ENCODE peak calls at places on chromosome 6, in five cellular contexts. D is naive thymus-derived CD4-positive, alpha-beta T cell; E is NT2/D1; T is A549; R is Peyer's patch. L is an unnamed sample.

GRCh38 chr6:105067329-105067728 is 110.4 kb downstream of the LIN28B start:
- DNase-seq in E (no peak), T (no peak), R (no peak), D (no peak), L (no peak)

GRCh38 chr6:118665011-118665410 is 13.6 kb upstream of the CEP85L start:
- DNase-seq in T (no peak), D (no peak), E (no peak), R (no peak), L (no peak)

GRCh38 chr6:18147160-18147559 is 7.7 kb downstream of the TPMT start:
- DNase-seq in D (no peak), R (no peak), E (no peak), T (no peak), L (no peak)

GRCh38 chr6:118663993-118664985 is 12.9 kb upstream of the CEP85L start:
- DNase-seq in D (no peak), E (no peak), T (no peak), R (no peak), L (peak; percentile 28)

GRCh38 chr6:56843476-56844349 is 111.2 kb upstream of the BEND6 start:
- DNase-seq in R (peak; percentile 64), T (peak; percentile 90), E (peak; percentile 76), D (peak; percentile 50), L (peak; percentile 81)

GRCh38 chr6:134674562-134674961 is 275.3 kb downstream of the ALDH8A1 start:
- DNase-seq in R (no peak), T (no peak), E (no peak), D (no peak), L (no peak)

GRCh38 chr6:169529931-169530761 is 171.7 kb downstream of the WDR27 start:
- DNase-seq in E (no peak), R (no peak), D (no peak), T (peak; percentile 39), L (no peak)

GRCh38 chr6:146410851-146411595 is 132.6 kb upstream of the RAB32 start:
- DNase-seq in R (no peak), E (no peak), D (no peak), T (no peak), L (no peak)

GRCh38 chr6:163147988-163148387 is 266.5 kb upstream of the QKI start:
- DNase-seq in E (no peak), R (no peak), T (no peak), D (no peak), L (no peak)

GRCh38 chr6:159110013-159110412 is 59.2 kb upstream of the FNDC1 start:
- DNase-seq in R (no peak), E (peak; percentile 58), T (peak; percentile 49), D (peak; percentile 34), L (no peak)

GRCh38 chr6:146047356-146047755 is 18.5 kb downstream of the GRM1 start:
- DNase-seq in D (no peak), R (no peak), E (no peak), T (no peak), L (no peak)

GRCh38 chr6:28985396-28986164 is 19.5 kb downstream of the ZNF311 start:
- DNase-seq in E (peak; percentile 89), R (peak; percentile 80), T (peak; percentile 97), D (no peak), L (peak; percentile 38)

GRCh38 chr6:15628499-15629131 is 34.2 kb downstream of the DTNBP1 start:
- DNase-seq in R (no peak), T (no peak), D (no peak), E (no peak), L (no peak)

GRCh38 chr6:106417572-106418147 is 57.1 kb downstream of the CRYBG1 start:
- DNase-seq in R (no peak), E (no peak), T (no peak), D (no peak), L (no peak)

GRCh38 chr6:167670938-167671338 is 155.8 kb upstream of the AFDN start:
- DNase-seq in R (peak; percentile 43), D (no peak), T (no peak), E (no peak), L (no peak)

GRCh38 chr6:43608783-43609182 is 20.3 kb downstream of the GTPBP2 start:
- DNase-seq in R (no peak), T (no peak), E (no peak), D (no peak), L (no peak)

GRCh38 chr6:97703661-97704060 is 420.6 kb upstream of the MMS22L start:
- DNase-seq in E (no peak), T (no peak), D (no peak), R (no peak), L (no peak)

GRCh38 chr6:164640946-164641345 is 668.5 kb downstream of the C6orf118 start:
- DNase-seq in T (no peak), D (no peak), R (no peak), E (no peak), L (no peak)

GRCh38 chr6:68777956-68778355 is 142.9 kb downstream of the ADGRB3 start:
- DNase-seq in R (no peak), D (no peak), E (no peak), T (no peak), L (no peak)

GRCh38 chr6:159941286-159942113 is 27.4 kb upstream of the IGF2R start:
- DNase-seq in D (peak; percentile 31), T (peak; percentile 24), E (no peak), R (no peak), L (peak; percentile 68)

GRCh38 chr6:11919771-11920440 is 92.2 kb upstream of the HIVEP1 start:
- DNase-seq in R (no peak), D (no peak), E (no peak), T (no peak), L (no peak)

GRCh38 chr6:63804381-63804956 is 168.9 kb downstream of the PHF3 start:
- DNase-seq in D (no peak), T (no peak), R (no peak), E (no peak), L (no peak)

GRCh38 chr6:145277358-145278097 is 457.8 kb downstream of the EPM2A start:
- DNase-seq in T (no peak), R (no peak), E (no peak), D (no peak), L (no peak)

GRCh38 chr6:70369332-70369950 is 43.9 kb upstream of the FAM135A start:
- DNase-seq in R (peak; percentile 71), E (peak; percentile 48), D (peak; percentile 35), T (peak; percentile 62), L (peak; percentile 73)

GRCh38 chr6:170221753-170222400 is 69.0 kb downstream of the DLL1 start:
- DNase-seq in T (no peak), E (no peak), R (peak; percentile 36), D (no peak), L (no peak)

GRCh38 chr6:19804362-19805145 is 32.6 kb upstream of the ID4 start:
- DNase-seq in D (no peak), R (peak; percentile 97), E (peak; percentile 88), T (peak; percentile 92), L (no peak)

GRCh38 chr6:17962436-17963031 is 24.9 kb downstream of the KIF13A start:
- DNase-seq in T (peak; percentile 16), D (no peak), R (no peak), E (no peak), L (no peak)

GRCh38 chr6:6790891-6791290 is 202.4 kb downstream of the LY86 start:
- DNase-seq in E (no peak), T (peak; percentile 14), R (no peak), D (no peak), L (no peak)

GRCh38 chr6:158575550-158575949 is 15.7 kb downstream of the TMEM181 start:
- DNase-seq in R (no peak), D (no peak), T (no peak), E (no peak), L (no peak)

GRCh38 chr6:13282393-13283069 is 45.8 kb downstream of the TBC1D7 start:
- DNase-seq in E (no peak), T (no peak), R (no peak), D (no peak), L (no peak)
- H3K4me1 ChIP-seq in E (peaks cover 2% of the 10 kb centered on the region), T (no peaks in the 10 kb centered on the region), R (no peaks in the 10 kb centered on the region), D (no peaks in the 10 kb centered on the region), L (no peaks in the 10 kb centered on the region)

GRCh38 chr6:149334682-149335160 is 17.2 kb downstream of the TAB2 start:
- DNase-seq in T (peak; percentile 48), R (no peak), E (no peak), D (no peak), L (no peak)

GRCh38 chr6:149340200-149340599 is 22.7 kb downstream of the TAB2 start:
- DNase-seq in R (no peak), E (no peak), T (no peak), D (no peak), L (peak; percentile 52)

GRCh38 chr6:149336529-149336928 is 19.0 kb downstream of the TAB2 start:
- DNase-seq in T (peak; percentile 10), R (no peak), E (no peak), D (no peak), L (no peak)

GRCh38 chr6:149335924-149336323 is 18.4 kb downstream of the TAB2 start:
- DNase-seq in T (peak; percentile 69), E (no peak), R (no peak), D (no peak), L (no peak)

DNA sequence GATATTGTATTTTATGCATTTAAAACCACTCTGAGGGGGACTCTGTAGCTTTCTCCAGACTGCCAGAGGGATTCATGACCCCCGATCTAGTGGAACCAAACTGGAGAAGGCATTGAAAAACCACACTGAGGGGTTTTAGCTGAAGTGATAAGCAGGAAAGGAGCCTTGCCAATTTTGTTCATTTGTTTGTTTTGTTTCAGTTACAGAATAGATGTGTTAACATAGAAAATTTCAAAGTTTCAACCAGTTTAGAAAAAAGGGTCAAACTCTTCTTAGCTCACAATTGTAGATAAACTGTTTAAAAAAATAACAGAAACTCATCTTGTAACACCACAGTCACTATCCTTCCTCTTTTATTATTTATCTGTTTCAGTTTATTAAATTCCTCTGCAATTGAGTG is 19.8 kb downstream of the TAB2 start:
- DNase-seq in D (no peak), E (no peak), T (no peak), R (no peak), L (no peak)
- H3K4me1 ChIP-seq in D (peaks cover 39% of the 10 kb centered on the region), E (no peaks in the 10 kb centered on the region), T (peaks cover 82% of the 10 kb centered on the region), R (peaks cover 51% of the 10 kb centered on the region), L (peaks cover 98% of the 10 kb centered on the region)

DNA sequence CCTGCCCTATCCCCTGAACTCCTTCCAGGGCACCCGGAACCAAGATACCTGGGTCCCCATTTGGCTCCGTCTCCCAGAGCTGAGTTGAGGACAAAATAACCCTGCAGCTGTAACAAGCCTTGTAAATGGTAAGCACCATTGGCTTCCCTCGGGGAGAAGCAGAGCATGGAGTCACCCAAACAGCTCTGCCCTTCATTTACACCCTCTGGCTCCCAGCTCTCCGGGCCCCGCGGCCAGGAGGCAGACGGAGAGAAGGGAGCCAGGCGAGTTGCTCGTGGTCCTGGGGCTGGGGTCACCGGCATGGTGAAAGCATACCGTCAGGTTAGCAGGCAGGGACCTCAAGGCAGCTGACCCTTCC is 2.1 kb downstream of the TFEB start:
- DNase-seq in T (no peak), E (no peak), D (no peak), R (no peak), L (peak; percentile 6)
- H3K4me1 ChIP-seq in T (peaks cover 31% of the 10 kb centered on the region), E (peaks cover 12% of the 10 kb centered on the region), D (peaks cover 38% of the 10 kb centered on the region), R (peaks cover 40% of the 10 kb centered on the region), L (peaks cover 38% of the 10 kb centered on the region)

GRCh38 chr6:143408151-143408786 is 42.2 kb downstream of the ADAT2 start:
- DNase-seq in T (no peak), R (no peak), D (no peak), E (no peak), L (no peak)

GRCh38 chr6:143406673-143407072 is 43.8 kb downstream of the ADAT2 start:
- DNase-seq in R (no peak), E (no peak), D (no peak), T (no peak), L (no peak)

GRCh38 chr6:143405381-143406154 is 44.9 kb downstream of the ADAT2 start:
- DNase-seq in E (no peak), R (no peak), T (no peak), D (no peak), L (no peak)

GRCh38 chr6:143410859-143411270 is 39.6 kb downstream of the ADAT2 start:
- DNase-seq in D (no peak), R (no peak), T (peak; percentile 90), E (no peak), L (no peak)

GRCh38 chr6:143408787-143409162 is 41.7 kb downstream of the ADAT2 start:
- DNase-seq in R (no peak), E (no peak), T (peak; percentile 45), D (no peak), L (no peak)
- H3K4me1 ChIP-seq in R (no peaks in the 10 kb centered on the region), E (no peaks in the 10 kb centered on the region), T (peaks cover 50% of the 10 kb centered on the region), D (no peaks in the 10 kb centered on the region), L (no peaks in the 10 kb centered on the region)

L was measured in CD4-positive, CD25-positive, alpha-beta regulatory T cell.